ENCODE peak calls at places on chromosomes 11 and 22, in five cellular contexts. U is HCT116, R is H1, M is GM23248, G is fibroblast of lung. D is an unnamed sample. For H3K4me1, the result is how much of the 10 kb centered on the place peaks cover.

GRCh38 chr11:64788321-64789215 is 10.2 kb upstream of the SF1 start:
- DNase-seq in R (no peak), G (no peak), U (no peak), M (no peak), D (no peak)

GRCh38 chr11:96256604-96257003 is 86.4 kb downstream of the MAML2 start:
- DNase-seq in U (no peak), M (no peak), G (no peak), R (no peak), D (no peak)

GRCh38 chr11:117830674-117831351 is 6.3 kb upstream of the FXYD2 start:
- DNase-seq in R (peak), U (no peak), G (no peak), M (no peak), D (no peak)

GRCh38 chr22:29907753-29908515 is 25.0 kb downstream of the MTMR3 start:
- DNase-seq in R (no peak), G (peak), M (peak), U (peak), D (peak)

GRCh38 chr11:76621866-76622265 is 48.7 kb downstream of the LRRC32 start:
- DNase-seq in M (no peak), U (no peak), R (no peak), G (peak), D (no peak)

GRCh38 chr11:134725939-134726639 is 314.0 kb upstream of the B3GAT1 start:
- DNase-seq in M (no peak), G (no peak), U (peak), R (no peak), D (no peak)

GRCh38 chr22:25402501-25403283 is 161.8 kb upstream of the GRK3 start:
- DNase-seq in M (peak), R (no peak), U (no peak), G (peak), D (peak)

GRCh38 chr22:36731916-36732315 is 28.4 kb upstream of the CACNG2 start:
- DNase-seq in G (no peak), M (no peak), U (no peak), R (no peak), D (no peak)

GRCh38 chr11:120537996-120538395 is 26.4 kb downstream of the GRIK4 start:
- DNase-seq in G (no peak), R (no peak), M (no peak), U (no peak), D (no peak)

GRCh38 chr11:34459507-34460162 is 20.9 kb downstream of the CAT start:
- DNase-seq in G (no peak), U (no peak), R (no peak), M (no peak), D (no peak)

GRCh38 chr11:64173616-64174355 is 7.9 kb upstream of the MACROD1 start:
- DNase-seq in U (no peak), M (peak), R (no peak), G (peak), D (no peak)

GRCh38 chr11:68015467-68015866 is 5.3 kb downstream of the ALDH3B1 start:
- DNase-seq in G (no peak), U (no peak), R (no peak), M (no peak), D (no peak)
- H3K4me1 ChIP-seq in G (under half), U (half or more), R (under half), M (under half), D (half or more)

GRCh38 chr11:46674463-46675287 is 25.7 kb downstream of the ARHGAP1 start:
- DNase-seq in U (no peak), R (peak), G (no peak), M (no peak), D (no peak)
- H3K9ac ChIP-seq in U (no peak), R (no peak), G (no peak), M (peak), D (no peak)

DNA sequence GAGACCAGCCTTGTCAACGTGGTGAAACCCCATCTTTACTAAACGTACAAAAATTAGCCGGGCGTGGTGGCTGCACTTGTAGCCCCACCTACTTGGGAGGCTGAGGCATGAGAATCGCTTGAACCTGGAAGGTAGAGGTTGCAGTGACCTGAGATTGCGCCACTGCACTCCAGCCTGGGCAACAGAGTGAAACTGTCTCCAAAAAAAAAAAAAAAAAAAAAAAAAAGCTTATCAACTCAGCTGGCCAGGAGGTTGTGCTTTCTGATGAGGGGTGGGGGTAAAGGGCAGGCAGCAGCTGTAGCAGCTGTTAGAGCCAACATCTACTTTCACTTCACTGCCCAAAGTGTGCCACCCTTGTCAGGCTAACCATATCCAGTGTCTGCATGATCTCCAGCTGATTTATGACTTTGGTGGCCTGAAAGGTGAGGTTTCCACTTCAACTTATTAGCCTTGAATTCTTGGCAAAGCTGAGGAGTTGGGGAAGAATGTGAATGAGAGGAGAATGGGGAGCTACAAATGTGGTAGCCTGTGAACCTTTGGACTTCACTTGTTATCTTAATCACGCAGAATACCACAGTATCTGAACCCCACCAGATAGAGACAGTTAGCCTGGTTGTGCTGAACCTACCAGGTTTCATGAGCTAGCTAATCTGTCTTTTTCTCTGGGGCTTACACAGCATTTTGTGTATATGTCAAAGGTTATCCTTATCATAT is 19.6 kb downstream of the RNF121 start:
- DNase-seq in G (peak), M (no peak), R (no peak), U (no peak), D (no peak)
- TF ChIP-seq EZH2 in G (no peak), M (no peak), R (no peak), U (no peak), D (no peak)

GRCh38 chr22:20533879-20534265 is 26.5 kb downstream of the MED15 start:
- DNase-seq in U (no peak), R (no peak), G (no peak), M (peak), D (no peak)

GRCh38 chr22:20531404-20532181 is 24.2 kb downstream of the MED15 start:
- DNase-seq in U (peak), M (peak), R (no peak), G (peak), D (peak)

GRCh38 chr22:20533095-20533878 is 25.9 kb downstream of the MED15 start:
- DNase-seq in G (no peak), R (no peak), U (no peak), M (no peak), D (peak)

GRCh38 chr22:20531154-20531403 is 23.7 kb downstream of the MED15 start:
- DNase-seq in R (no peak), M (no peak), G (no peak), U (no peak), D (no peak)

GRCh38 chr22:20532256-20532993 is 25.0 kb downstream of the MED15 start:
- DNase-seq in R (no peak), G (no peak), U (no peak), M (peak), D (no peak)
- H3K4me1 ChIP-seq in R (under half), G (under half), U (under half), M (half or more), D (half or more)

DNA sequence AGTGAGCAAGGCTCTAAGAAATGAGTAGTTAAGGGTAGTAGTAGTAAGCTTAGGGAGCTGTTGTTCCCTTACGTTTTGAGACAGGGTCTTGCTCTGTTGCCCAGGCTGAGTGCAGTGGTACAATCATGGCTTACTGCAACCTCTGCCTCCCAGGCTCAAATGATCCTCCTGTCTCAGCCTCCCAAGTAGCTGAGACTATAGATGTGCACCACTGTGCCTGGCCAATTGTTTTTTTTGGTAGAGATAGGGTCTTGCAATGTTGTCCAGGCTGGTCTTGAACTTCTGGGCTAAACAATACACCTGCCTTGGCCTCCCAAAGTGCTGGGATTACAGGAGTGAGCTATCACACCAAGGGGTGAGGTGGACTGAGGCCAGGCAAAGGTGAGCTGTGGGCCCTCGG is 10.0 kb downstream of the SMIM38 start:
- DNase-seq in M (no peak), R (no peak), U (no peak), G (no peak), D (no peak)
- H3K9ac ChIP-seq in M (no peak), R (no peak), U (peak), G (no peak), D (no peak)

GRCh38 chr22:42801537-42802165 is 55.4 kb downstream of the ARFGAP3 start:
- DNase-seq in G (no peak), M (no peak), U (no peak), R (no peak), D (no peak)

GRCh38 chr22:42799462-42800405 is 57.3 kb downstream of the ARFGAP3 start:
- DNase-seq in U (no peak), M (peak), G (no peak), R (no peak), D (peak)

GRCh38 chr22:42799061-42799460 is 58.0 kb downstream of the ARFGAP3 start:
- DNase-seq in R (no peak), M (no peak), U (no peak), G (no peak), D (no peak)

GRCh38 chr22:42803454-42803853 is 53.6 kb downstream of the ARFGAP3 start:
- DNase-seq in M (no peak), G (no peak), R (no peak), U (no peak), D (no peak)

DNA sequence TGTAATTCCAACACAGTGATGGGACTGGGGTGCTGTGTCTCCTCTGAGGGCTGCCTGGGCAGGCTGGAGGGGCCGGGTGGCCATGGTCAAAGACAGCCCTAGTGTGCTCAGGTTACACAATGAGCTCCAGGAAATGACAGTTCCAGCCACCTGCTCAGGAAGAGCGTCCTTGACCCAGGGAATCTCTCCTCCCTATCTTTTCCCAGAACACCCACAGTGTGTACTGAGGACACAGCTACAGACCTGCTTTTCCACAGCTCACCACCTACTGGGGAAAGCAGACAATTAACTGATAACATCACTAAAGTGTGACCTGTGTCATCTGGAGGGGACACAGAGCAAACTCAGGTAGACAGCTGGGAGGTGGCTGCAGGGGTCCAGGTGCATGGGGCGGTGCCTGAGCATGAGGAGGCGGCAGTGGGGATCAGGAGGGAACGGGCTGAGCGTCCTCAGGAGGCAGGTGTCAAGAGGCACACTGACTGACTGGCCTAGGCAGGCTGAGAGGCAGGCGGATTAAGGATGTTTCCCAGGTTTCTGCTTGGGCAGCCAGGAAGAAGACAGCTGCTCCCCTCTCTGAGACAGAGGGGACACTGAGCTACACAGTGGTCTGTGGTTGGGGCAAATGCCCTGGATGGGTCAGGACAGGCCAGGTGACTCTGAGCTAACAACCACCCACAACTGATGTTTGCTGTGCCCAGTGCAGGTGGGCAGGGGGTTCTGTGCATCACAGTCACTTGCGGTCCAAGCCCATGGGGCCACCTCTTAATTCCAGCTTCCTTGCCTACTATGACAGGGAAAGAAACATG is 56.1 kb downstream of the ARFGAP3 start:
- DNase-seq in M (no peak), G (no peak), R (no peak), U (no peak), D (no peak)
- TF ChIP-seq EZH2 in M (no peak), G (no peak), R (no peak), U (no peak), D (no peak)

DNA sequence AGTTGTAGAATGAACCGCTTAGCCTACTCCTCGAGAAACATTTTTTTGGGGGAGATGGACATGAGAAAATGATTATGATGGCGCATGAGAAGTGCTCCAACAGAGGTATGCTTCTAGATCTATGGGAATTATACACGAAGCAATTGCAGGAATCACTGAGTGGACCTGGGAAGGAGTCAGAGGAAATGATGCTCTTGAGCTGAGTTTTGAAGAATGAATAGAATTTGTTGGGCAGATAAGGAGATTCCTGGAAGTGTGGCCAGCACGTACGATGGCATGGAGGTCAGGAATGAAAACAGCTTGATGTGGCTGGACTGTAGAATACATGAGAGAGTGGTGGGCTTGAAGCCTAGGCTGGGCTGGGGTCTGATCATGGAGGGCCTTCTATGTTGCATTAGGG is 31.7 kb downstream of the ADAMTS15 start:
- DNase-seq in U (no peak), G (peak), M (peak), R (peak), D (no peak)
- H3K4me1 ChIP-seq in U (under half), G (under half), M (under half), R (under half), D (under half)

GRCh38 chr11:576791-577610 is 731 bp downstream of the PHRF1 start:
- DNase-seq in G (no peak), M (peak), R (no peak), U (no peak), D (no peak)

GRCh38 chr11:579830-580601 is 3.7 kb downstream of the PHRF1 start:
- DNase-seq in U (no peak), R (no peak), G (peak), M (peak), D (no peak)

GRCh38 chr11:575996-576756 is at the start of gene PHRF1:
- DNase-seq in U (peak), G (peak), R (peak), M (peak), D (peak)

GRCh38 chr11:577611-577894 is 1.3 kb downstream of the PHRF1 start:
- DNase-seq in R (no peak), G (no peak), M (no peak), U (no peak), D (no peak)

GRCh38 chr11:578276-579035 is 2.2 kb downstream of the PHRF1 start:
- DNase-seq in G (no peak), M (no peak), U (no peak), R (no peak), D (peak)
- H3K9ac ChIP-seq in G (no peak), M (peak), U (peak), R (peak), D (no peak)

D was measured in mammary epithelial cell.